ENCODE peak calls at places on chromosomes 13 and 19, in four cellular contexts. O, R, I and A are unnamed samples.

GRCh38 chr13:100176781-100177389 is 88.0 kb downstream of the PCCA start:
- DNase-seq in R (no peak), I (no peak), O (no peak), A (no peak)

GRCh38 chr19:13835791-13836723 is 40.8 kb downstream of the ZSWIM4 start:
- DNase-seq in R (no peak), O (no peak), I (no peak), A (no peak)

GRCh38 chr19:13803038-13803437 is 7.8 kb downstream of the ZSWIM4 start:
- DNase-seq in O (no peak), I (no peak), R (no peak), A (no peak)

GRCh38 chr19:39405930-39406655 is 554 bp upstream of the ZFP36 start:
- DNase-seq in I (no peak), O (peak; percentile 77), R (no peak), A (no peak)

GRCh38 chr19:38032951-38033350 is 125.9 kb downstream of the SIPA1L3 start:
- DNase-seq in I (no peak), R (no peak), O (no peak), A (no peak)

GRCh38 chr13:24784319-24784718 is 20.4 kb downstream of the RNF17 start:
- DNase-seq in O (no peak), R (no peak), I (no peak), A (no peak)

GRCh38 chr19:2819540-2820111 is at the start of gene ZNF554:
- DNase-seq in I (peak; percentile 93), O (peak; percentile 99), R (peak; percentile 94), A (peak; percentile 97)

GRCh38 chr13:27619711-27620376 is 485 bp downstream of the LNX2 start:
- DNase-seq in O (no peak), I (no peak), R (no peak), A (no peak)

GRCh38 chr13:33016414-33017409 is at the start of gene KL:
- DNase-seq in R (no peak), I (no peak), O (no peak), A (no peak)

GRCh38 chr13:40109324-40109958 is 454.0 kb downstream of the COG6 start:
- DNase-seq in R (no peak), O (no peak), I (no peak), A (no peak)

GRCh38 chr13:48492123-48493075 is 40.5 kb downstream of the RCBTB2 start:
- DNase-seq in I (no peak), R (no peak), O (peak; percentile 53), A (no peak)

GRCh38 chr13:26538363-26539317 is 18.8 kb upstream of the WASF3 start:
- DNase-seq in R (no peak), I (no peak), O (no peak), A (no peak)

GRCh38 chr19:49556412-49557398 is 23.7 kb downstream of the NOSIP start:
- DNase-seq in R (peak; percentile 68), O (no peak), I (no peak), A (no peak)

GRCh38 chr19:49552749-49553148 is 24.9 kb downstream of the RCN3 start:
- DNase-seq in I (no peak), R (no peak), O (no peak), A (no peak)

GRCh38 chr19:49555600-49556411 is 24.6 kb downstream of the NOSIP start:
- DNase-seq in R (peak; percentile 88), I (peak; percentile 40), O (peak; percentile 86), A (peak; percentile 77)

GRCh38 chr19:49553451-49554271 is 25.9 kb downstream of the RCN3 start:
- DNase-seq in R (no peak), I (no peak), O (no peak), A (no peak)

GRCh38 chr19:49554701-49555181 is 25.6 kb downstream of the NOSIP start:
- DNase-seq in I (no peak), O (no peak), R (no peak), A (no peak)
- H3K9ac ChIP-seq in I (no peak overlapping the region), O (peak overlapping the region; percentile 82), R (no peak overlapping the region), A (no peak overlapping the region)

DNA sequence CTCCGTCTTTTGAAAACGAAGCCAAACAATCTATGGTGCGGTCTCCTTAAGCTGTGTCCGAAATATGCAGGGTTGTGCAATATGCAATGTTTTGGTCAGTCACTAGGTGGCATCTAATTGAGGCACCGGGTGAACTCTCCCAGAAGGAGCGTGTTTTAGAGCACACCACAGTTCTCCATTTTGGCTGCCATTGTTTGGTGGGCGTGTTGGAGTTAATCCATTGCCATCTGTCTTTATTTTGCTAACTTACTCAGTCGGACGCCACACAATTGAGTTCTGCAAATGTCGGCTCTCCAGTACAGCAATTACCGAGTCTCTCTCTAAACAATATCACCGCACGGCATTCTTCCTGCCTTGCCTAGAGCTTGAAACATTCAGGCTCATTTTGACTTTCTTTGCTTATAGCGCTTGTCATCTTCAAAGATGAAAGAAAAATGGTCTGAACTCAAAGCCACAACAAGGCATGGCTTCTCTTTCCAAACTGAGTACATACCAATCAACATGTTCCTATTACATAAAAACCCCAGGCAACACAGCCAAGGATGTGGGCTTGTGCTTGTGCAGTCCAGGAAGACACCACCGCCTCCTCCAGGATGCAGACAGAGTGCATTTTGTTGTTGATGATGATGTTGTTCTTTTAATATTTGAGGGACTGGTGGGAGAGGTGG is 182.0 kb upstream of the SERP2 start:
- DNase-seq in O (peak; percentile 53), R (no peak), I (peak; percentile 81), A (peak; percentile 25)
- TF ChIP-seq ZNF274 in O (no peak), R (no peak), I (no peak), A (no peak)

GRCh38 chr13:84121456-84121855 is 239.2 kb upstream of the SLITRK1 start:
- DNase-seq in O (no peak), I (no peak), R (no peak), A (no peak)

DNA sequence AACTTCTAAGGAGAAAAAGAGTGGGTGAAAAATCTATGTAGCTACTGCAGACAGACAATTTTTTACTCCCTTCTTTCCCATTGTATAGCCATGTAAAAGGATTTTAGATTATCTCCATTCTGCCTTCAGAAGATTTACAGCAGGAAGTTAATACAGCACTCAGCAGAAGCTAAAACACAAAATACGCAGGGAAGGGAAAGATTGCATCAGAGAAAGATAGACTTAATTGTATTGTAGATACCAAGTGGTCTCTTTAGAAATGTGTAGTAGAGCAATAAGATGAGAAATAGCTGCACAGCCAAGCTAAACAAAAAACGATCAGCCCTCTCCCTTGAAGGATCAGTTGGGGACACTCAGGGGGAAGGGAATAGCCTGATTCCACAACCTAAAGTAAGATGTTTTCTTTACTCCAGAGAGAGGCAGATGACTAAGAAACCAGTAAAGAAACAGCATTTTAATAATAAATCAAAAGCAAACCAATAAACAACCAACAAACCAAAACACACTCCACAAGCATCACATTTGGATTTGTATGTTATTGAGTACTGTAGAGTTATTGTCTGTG is 236.7 kb upstream of the SLITRK1 start:
- DNase-seq in O (no peak), I (no peak), R (no peak), A (no peak)
- H3K9ac ChIP-seq in O (no peak overlapping the region), I (no peak overlapping the region), R (no peak overlapping the region), A (no peak overlapping the region)

GRCh38 chr19:52922841-52923781 is at the start of gene ZNF888:
- DNase-seq in I (peak; percentile 59), O (peak; percentile 92), R (peak; percentile 60), A (no peak)

GRCh38 chr19:52923782-52924593 is 760 bp upstream of the ZNF888 start:
- DNase-seq in O (peak; percentile 89), I (no peak), R (no peak), A (no peak)
- TF ChIP-seq ZNF274 in O (no peak), I (no peak), R (no peak), A (no peak)

GRCh38 chr19:52601025-52601973 is 31.2 kb downstream of the ZNF701 start:
- DNase-seq in I (peak; percentile 54), O (peak; percentile 96), R (peak; percentile 46), A (peak; percentile 68)
- H3K9ac ChIP-seq in I (peak overlapping the region; percentile 58), O (peak overlapping the region; percentile 87), R (peak overlapping the region; percentile 64), A (peak overlapping the region; percentile 87)

GRCh38 chr19:10419646-10420443 is 493 bp upstream of the PDE4A start:
- DNase-seq in R (peak; percentile 94), O (peak; percentile 97), I (peak; percentile 84), A (peak; percentile 95)
- TF ChIP-seq ZNF274 in R (no peak), O (no peak), I (no peak), A (no peak)

GRCh38 chr19:33040994-33041827 is 23.5 kb downstream of the RHPN2 start:
- DNase-seq in I (peak; percentile 92), R (no peak), O (no peak), A (no peak)
- H3K9ac ChIP-seq in I (peak overlapping the region; percentile 58), R (no peak overlapping the region), O (no peak overlapping the region), A (no peak overlapping the region)

DNA sequence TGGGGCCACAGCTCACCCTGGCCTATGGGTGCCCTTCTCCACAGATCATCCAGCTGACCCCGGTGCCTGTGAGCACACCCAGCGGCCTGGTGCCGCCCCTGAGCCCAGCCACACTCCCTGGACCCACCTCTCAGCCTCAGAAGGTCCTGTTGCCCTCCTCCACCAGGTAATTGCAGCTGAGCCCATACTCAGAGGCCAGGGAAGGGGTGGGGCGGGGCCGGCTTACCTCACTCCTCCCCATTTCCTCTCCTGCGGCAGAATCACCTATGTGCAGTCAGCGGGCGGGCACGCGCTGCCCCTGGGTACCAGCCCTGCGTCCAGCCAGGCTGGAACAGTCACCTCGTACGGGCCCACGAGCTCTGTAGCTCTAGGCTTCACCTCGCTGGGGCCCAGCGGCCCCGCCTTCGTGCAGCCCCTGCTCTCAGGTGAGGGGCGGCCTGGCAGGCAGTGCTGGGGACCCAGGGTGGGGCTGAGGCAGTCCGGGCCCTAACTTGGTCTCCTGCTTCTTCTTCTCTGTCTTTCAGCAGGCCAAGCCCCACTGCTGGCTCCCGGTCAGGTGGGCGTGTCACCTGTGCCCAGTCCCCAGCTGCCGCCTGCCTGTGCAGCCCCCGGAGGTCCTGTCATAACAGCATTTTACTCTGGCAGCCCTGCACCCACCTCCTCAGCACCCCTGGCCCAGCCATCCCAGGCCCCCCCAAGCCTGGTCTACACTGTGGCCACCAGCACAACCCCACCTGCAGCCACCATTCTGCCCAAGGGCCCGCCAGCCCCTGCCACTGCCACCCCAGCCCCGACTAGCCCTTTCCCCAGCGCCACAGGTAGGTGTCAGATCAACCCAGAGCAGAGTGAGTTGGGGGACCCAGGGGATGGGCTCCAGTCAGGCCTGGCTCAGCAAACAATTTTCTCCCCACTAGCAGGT is 9.6 kb upstream of the PRR19 start:
- DNase-seq in I (no peak), O (no peak), R (no peak), A (no peak)
- TF ChIP-seq ZNF274 in I (no peak), O (no peak), R (no peak), A (no peak)